ENCODE peak calls at places on chromosome 7, in nine cellular contexts. R is heart right ventricle, F is HCT116, U is WTC11, C is OCI-LY7, M is endothelial cell of umbilical vein, W is upper lobe of right lung, V is PC-9, Z is cardiac fibroblast. P is an unnamed sample.

GRCh38 chr7:148485618-148486017 is 104.9 kb upstream of the C7orf33 start:
- DNase-seq in M (no peak), R (no peak), F (no peak), Z (no peak), V (no peak), C (no peak), U (no peak), W (no peak), P (peak)

GRCh38 chr7:71718563-71718962 is 586.6 kb downstream of the GALNT17 start:
- DNase-seq in F (no peak), U (no peak), M (no peak), Z (no peak), W (no peak), C (no peak), V (no peak), R (no peak), P (no peak)

GRCh38 chr7:16644157-16644556 is 1.4 kb downstream of the ANKMY2 start:
- DNase-seq in Z (no peak), U (no peak), M (no peak), F (no peak), V (no peak), C (no peak), W (no peak), R (no peak), P (no peak)

GRCh38 chr7:36690514-36691187 is 33.6 kb downstream of the AOAH start:
- DNase-seq in Z (no peak), C (no peak), R (no peak), U (no peak), M (no peak), F (no peak), W (no peak), V (no peak), P (no peak)

GRCh38 chr7:94368371-94368791 is 26.3 kb upstream of the COL1A2 start:
- DNase-seq in R (peak), W (no peak), C (no peak), V (no peak), M (peak), F (no peak), U (no peak), Z (peak), P (no peak)

GRCh38 chr7:29588900-29589696 is 25.5 kb downstream of the PRR15 start:
- DNase-seq in W (no peak), F (peak), C (peak), R (peak), V (peak), M (peak), U (peak), Z (peak), P (peak)

GRCh38 chr7:90736968-90737939 is 141.1 kb downstream of the CDK14 start:
- DNase-seq in C (peak), M (no peak), U (no peak), F (no peak), W (no peak), Z (no peak), R (no peak), V (no peak), P (no peak)

GRCh38 chr7:109844362-109844761 is 1246.6 kb upstream of the LRRN3 start:
- DNase-seq in M (peak), W (no peak), V (peak), R (no peak), U (no peak), Z (no peak), C (no peak), F (peak), P (peak)

GRCh38 chr7:65269150-65269856 is 104.4 kb upstream of the ZNF92 start:
- DNase-seq in U (peak), W (peak), V (no peak), F (peak), R (peak), C (peak), Z (peak), M (peak), P (no peak)

GRCh38 chr7:55155351-55156117 is 136.7 kb downstream of the EGFR start:
- DNase-seq in V (no peak), Z (no peak), C (peak), M (no peak), F (no peak), W (no peak), U (no peak), R (no peak), P (no peak)

GRCh38 chr7:20738517-20739481 is 47.9 kb downstream of the SP8 start:
- DNase-seq in W (no peak), V (no peak), R (no peak), U (no peak), F (no peak), Z (no peak), M (no peak), C (no peak), P (no peak)

GRCh38 chr7:132500727-132501410 is 75.4 kb downstream of the PLXNA4 start:
- DNase-seq in U (peak), R (peak), V (no peak), C (no peak), M (peak), F (no peak), W (no peak), Z (peak), P (peak)

GRCh38 chr7:115634633-115635032 is 395.9 kb downstream of the TFEC start:
- DNase-seq in F (no peak), C (no peak), M (peak), U (no peak), Z (peak), V (peak), R (no peak), W (no peak), P (peak)

GRCh38 chr7:34652784-34653183 is 5.2 kb upstream of the NPSR1 start:
- DNase-seq in V (no peak), U (no peak), R (no peak), M (no peak), W (no peak), F (no peak), C (no peak), Z (no peak), P (peak)
- TF ChIP-seq CTCF in V (no peak), U (no peak), R (no peak), M (no peak), W (no peak), F (no peak), C (no peak), Z (no peak), P (no peak)

GRCh38 chr7:143289421-143289820 is 1.3 kb downstream of the CASP2 start:
- DNase-seq in Z (no peak), C (peak), U (no peak), W (no peak), R (no peak), V (no peak), F (no peak), M (no peak), P (peak)

GRCh38 chr7:143286522-143286890 is 1.6 kb upstream of the CASP2 start:
- DNase-seq in R (no peak), W (no peak), M (no peak), U (no peak), F (no peak), C (no peak), V (no peak), Z (no peak), P (no peak)

GRCh38 chr7:143288836-143289235 is 685 bp downstream of the CASP2 start:
- DNase-seq in F (no peak), V (no peak), M (peak), R (no peak), C (peak), W (no peak), Z (no peak), U (no peak), P (no peak)

GRCh38 chr7:143287321-143287934 is 723 bp upstream of the CASP2 start:
- DNase-seq in V (no peak), W (no peak), F (no peak), Z (no peak), C (peak), U (no peak), R (no peak), M (no peak), P (no peak)

GRCh38 chr7:143287935-143288826 is at the start of gene CASP2:
- DNase-seq in Z (peak), W (peak), U (peak), C (peak), R (peak), F (peak), V (peak), M (peak), P (peak)
- TF ChIP-seq CTCF in Z (peak), W (peak), U (no peak), C (peak), R (peak), F (no peak), V (no peak), M (peak), P (peak)

DNA sequence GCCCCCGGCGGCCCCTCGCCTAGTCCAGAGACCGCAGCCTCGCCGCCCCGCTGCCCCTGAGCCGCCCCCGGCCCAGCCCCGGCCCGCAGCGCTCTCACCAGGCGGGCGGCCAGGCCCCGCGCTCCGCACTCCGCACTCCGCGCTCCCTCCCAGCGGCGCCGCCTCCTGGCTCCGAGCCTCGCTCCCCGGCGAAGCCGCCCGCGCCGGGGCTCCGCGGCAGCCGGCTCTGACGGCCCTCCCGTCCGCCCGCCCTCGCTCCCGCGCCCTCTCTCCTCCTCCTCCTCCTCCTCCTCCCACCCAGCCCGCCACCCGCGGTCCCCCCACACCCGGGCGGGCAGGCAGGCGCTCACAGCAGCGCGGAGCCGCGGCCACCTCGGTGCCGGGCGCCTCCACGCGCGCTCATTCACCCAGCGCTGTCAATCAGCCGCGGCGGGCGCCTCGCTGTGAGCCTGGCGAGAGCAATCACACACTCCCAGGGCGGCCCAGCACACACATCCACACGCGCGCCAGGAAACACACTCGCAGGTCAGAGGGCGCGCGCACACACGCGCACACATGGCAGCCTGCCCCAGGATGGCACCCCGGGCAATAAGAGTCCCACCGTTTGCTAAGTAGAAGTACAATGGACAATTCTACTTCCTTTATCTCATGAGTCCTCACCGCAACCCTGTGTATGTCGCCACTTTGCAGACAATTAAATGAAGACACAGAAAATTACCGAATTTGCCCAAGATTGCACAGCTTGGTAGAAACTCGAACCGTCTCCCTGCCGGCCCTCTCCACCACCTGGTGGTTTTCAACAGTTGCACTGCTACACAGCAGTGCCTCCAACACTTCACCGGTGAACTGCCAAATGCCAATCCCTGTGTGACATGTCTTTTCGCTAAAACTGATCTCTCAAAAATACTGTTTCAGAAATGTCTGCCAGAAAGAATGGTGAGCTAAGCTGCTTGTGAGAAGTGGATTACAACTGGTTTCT is at the start of gene PRRT4:
- DNase-seq in Z (peak), M (no peak), C (no peak), R (no peak), F (no peak), W (peak), V (peak), U (peak), P (peak)
- TF ChIP-seq CTCF in Z (peak), M (no peak), C (no peak), R (no peak), F (no peak), W (no peak), V (no peak), U (no peak), P (no peak)

GRCh38 chr7:157129200-157129599 is 9.5 kb upstream of the UBE3C start:
- DNase-seq in W (no peak), C (no peak), V (no peak), M (no peak), R (no peak), F (no peak), U (no peak), Z (no peak), P (peak)
- TF ChIP-seq CTCF in W (no peak), C (no peak), V (no peak), M (no peak), R (no peak), F (no peak), U (no peak), Z (no peak), P (peak)

GRCh38 chr7:145884716-145885514 is 231.7 kb upstream of the CNTNAP2 start:
- DNase-seq in U (no peak), W (no peak), Z (no peak), C (peak), M (no peak), V (no peak), R (no peak), F (no peak), P (no peak)
- TF ChIP-seq CTCF in U (no peak), W (no peak), Z (no peak), C (peak), M (no peak), V (no peak), R (no peak), F (no peak), P (peak)

GRCh38 chr7:42639930-42640329 is 271.9 kb downstream of the C7orf25 start:
- DNase-seq in M (no peak), F (no peak), R (no peak), W (no peak), C (no peak), Z (no peak), V (no peak), U (no peak), P (peak)
- TF ChIP-seq CTCF in M (no peak), F (no peak), R (no peak), W (no peak), C (no peak), Z (no peak), V (peak), U (no peak), P (peak)

DNA sequence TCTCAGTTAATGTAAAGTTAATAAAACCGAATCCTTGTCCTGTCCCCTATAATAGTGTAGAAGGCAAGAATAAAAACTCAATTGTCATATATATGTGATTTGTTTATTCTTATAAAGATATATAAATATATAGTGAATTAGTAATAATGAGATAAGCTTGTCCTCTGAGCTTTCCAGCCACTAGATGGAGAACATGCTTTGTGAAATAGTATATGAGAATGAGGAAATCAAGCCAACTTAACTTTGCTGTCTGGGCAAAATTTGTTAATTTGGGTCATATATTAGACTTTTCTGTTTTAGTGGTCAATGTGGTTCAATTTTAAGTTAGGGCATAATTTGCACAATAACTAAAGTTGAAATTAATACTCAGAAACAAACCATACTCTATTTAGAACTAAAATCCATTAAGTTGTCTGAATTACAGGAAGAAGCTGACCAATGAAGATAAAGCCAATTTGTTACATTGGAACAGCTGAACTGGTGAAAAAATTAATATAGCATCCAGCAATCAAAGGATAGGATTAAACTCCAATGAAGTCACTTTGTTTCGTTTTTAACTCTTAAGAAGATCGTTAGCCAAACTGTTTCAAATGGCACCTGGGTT is 595.0 kb downstream of the ARL4A start:
- DNase-seq in Z (peak), W (no peak), F (peak), U (no peak), V (no peak), C (peak), R (no peak), M (peak), P (peak)
- TF ChIP-seq CTCF in Z (peak), W (peak), F (peak), U (no peak), V (peak), C (peak), R (peak), M (peak), P (peak)

P was measured in PC-3.